ENCODE peak calls at places on chromosomes 1 and 21, in eight cellular contexts. G, P, A, O, U, V, F and X are unnamed samples.

GRCh38 chr1:41033272-41033671 is 11.7 kb upstream of the SLFNL1 start:
- DNase-seq in G (no peak), P (no peak), A (no peak), O (no peak), U (no peak), V (no peak), F (no peak), X (no peak)

GRCh38 chr1:243939167-243939848 is 89.3 kb upstream of the AKT3 start:
- DNase-seq in G (no peak), P (no peak), A (no peak), O (peak; percentile 55), U (peak; percentile 68), V (peak; percentile 55), F (no peak), X (no peak)

GRCh38 chr1:117466761-117467160 is 99.5 kb downstream of the MAN1A2 start:
- DNase-seq in G (no peak), P (no peak), A (no peak), O (no peak), U (peak; percentile 28), V (no peak), F (no peak), X (no peak)

GRCh38 chr21:35333831-35334593 is 284.9 kb upstream of the RUNX1 start:
- DNase-seq in G (no peak), P (peak; percentile 31), A (no peak), O (no peak), U (no peak), V (peak; percentile 27), F (no peak), X (no peak)

GRCh38 chr1:110524311-110525249 is 5.6 kb upstream of the KCNA10 start:
- DNase-seq in G (peak; percentile 30), P (no peak), A (peak; percentile 41), O (peak; percentile 36), U (peak; percentile 42), V (peak; percentile 87), F (no peak), X (peak; percentile 37)

GRCh38 chr1:232250838-232251237 is 379.1 kb downstream of the SIPA1L2 start:
- DNase-seq in G (no peak), P (no peak), A (no peak), O (no peak), U (no peak), V (no peak), F (no peak), X (no peak)

GRCh38 chr1:117244306-117244705 is 33.6 kb upstream of the VTCN1 start:
- DNase-seq in G (no peak), P (no peak), A (no peak), O (no peak), U (no peak), V (no peak), F (no peak), X (no peak)

GRCh38 chr1:58968360-58968952 is 184.6 kb upstream of the JUN start:
- DNase-seq in G (peak; percentile 30), P (peak; percentile 87), A (no peak), O (peak; percentile 66), U (peak; percentile 51), V (peak; percentile 26), F (no peak), X (no peak)

GRCh38 chr1:98054367-98054701 is 133.5 kb upstream of the DPYD start:
- DNase-seq in G (no peak), P (no peak), A (no peak), O (no peak), U (no peak), V (no peak), F (no peak), X (no peak)

GRCh38 chr1:64909021-64909420 is 57.3 kb downstream of the JAK1 start:
- DNase-seq in G (no peak), P (no peak), A (no peak), O (no peak), U (no peak), V (no peak), F (no peak), X (no peak)

GRCh38 chr21:24781146-24781545 is 826.1 kb downstream of the MRPL39 start:
- DNase-seq in G (no peak), P (no peak), A (no peak), O (no peak), U (no peak), V (no peak), F (no peak), X (no peak)

GRCh38 chr1:58031416-58031815 is 515.1 kb downstream of the OMA1 start:
- DNase-seq in G (no peak), P (no peak), A (no peak), O (no peak), U (no peak), V (no peak), F (peak; percentile 80), X (no peak)

GRCh38 chr1:205656236-205656635 is 24.1 kb downstream of the SLC45A3 start:
- DNase-seq in G (no peak), P (no peak), A (no peak), O (no peak), U (peak; percentile 66), V (no peak), F (no peak), X (no peak)

GRCh38 chr1:170068923-170069322 is 5.6 kb downstream of the KIFAP3 start:
- DNase-seq in G (no peak), P (no peak), A (no peak), O (no peak), U (no peak), V (no peak), F (no peak), X (no peak)

GRCh38 chr1:198656500-198656932 is 17.7 kb downstream of the PTPRC start:
- DNase-seq in G (peak; percentile 93), P (peak; percentile 26), A (peak; percentile 78), O (no peak), U (peak; percentile 49), V (no peak), F (no peak), X (peak; percentile 64)

GRCh38 chr1:87042127-87042811 is 127.8 kb downstream of the HS2ST1 start:
- DNase-seq in G (no peak), P (no peak), A (no peak), O (no peak), U (no peak), V (no peak), F (no peak), X (no peak)

GRCh38 chr1:23249785-23250184 is 32.5 kb upstream of the HTR1D start:
- DNase-seq in G (no peak), P (no peak), A (no peak), O (no peak), U (peak; percentile 66), V (no peak), F (no peak), X (no peak)

GRCh38 chr1:156419863-156420208 is 50.8 kb downstream of the RHBG start:
- DNase-seq in G (no peak), P (no peak), A (peak; percentile 20), O (no peak), U (no peak), V (peak; percentile 35), F (no peak), X (no peak)

GRCh38 chr1:89390707-89391106 is 26.8 kb downstream of the GBP6 start:
- DNase-seq in G (no peak), P (no peak), A (no peak), O (no peak), U (no peak), V (no peak), F (no peak), X (no peak)

GRCh38 chr1:167150434-167150833 is 56.6 kb downstream of the STYXL2 start:
- DNase-seq in G (no peak), P (no peak), A (no peak), O (no peak), U (no peak), V (no peak), F (no peak), X (no peak)

GRCh38 chr1:44576456-44577150 is 97.7 kb downstream of the TMEM53 start:
- DNase-seq in G (no peak), P (no peak), A (no peak), O (no peak), U (no peak), V (no peak), F (no peak), X (no peak)

GRCh38 chr1:33295023-33295422 is 25.9 kb downstream of the A3GALT2 start:
- DNase-seq in G (no peak), P (no peak), A (no peak), O (no peak), U (no peak), V (no peak), F (no peak), X (no peak)

GRCh38 chr21:34513109-34513675 is 1.2 kb upstream of the KCNE1 start:
- DNase-seq in G (no peak), P (no peak), A (no peak), O (no peak), U (no peak), V (no peak), F (no peak), X (no peak)

GRCh38 chr1:10980841-10981727 is 31.4 kb upstream of the TARDBP start:
- DNase-seq in G (no peak), P (peak; percentile 57), A (no peak), O (no peak), U (peak; percentile 66), V (no peak), F (no peak), X (no peak)

GRCh38 chr1:40944841-40945430 is 34.6 kb upstream of the CTPS1 start:
- DNase-seq in G (no peak), P (no peak), A (no peak), O (peak; percentile 81), U (peak; percentile 88), V (no peak), F (no peak), X (no peak)

GRCh38 chr1:21072721-21073120 is 104.0 kb downstream of the EIF4G3 start:
- DNase-seq in G (no peak), P (no peak), A (no peak), O (no peak), U (peak; percentile 75), V (no peak), F (no peak), X (no peak)

GRCh38 chr1:87136607-87137341 is 191.9 kb upstream of the LMO4 start:
- DNase-seq in G (no peak), P (no peak), A (no peak), O (no peak), U (no peak), V (no peak), F (no peak), X (no peak)

GRCh38 chr1:58765016-58765415 is 18.8 kb downstream of the JUN start:
- DNase-seq in G (no peak), P (no peak), A (no peak), O (peak; percentile 62), U (peak; percentile 54), V (no peak), F (no peak), X (no peak)

GRCh38 chr21:41167348-41168342 is at the start of gene BACE2:
- DNase-seq in G (no peak), P (peak; percentile 86), A (no peak), O (peak; percentile 82), U (peak; percentile 67), V (peak; percentile 74), F (no peak), X (peak; percentile 22)

GRCh38 chr1:232308616-232309015 is 321.3 kb downstream of the SIPA1L2 start:
- DNase-seq in G (no peak), P (no peak), A (no peak), O (no peak), U (no peak), V (no peak), F (no peak), X (no peak)

GRCh38 chr1:66197120-66197519 is 336.8 kb upstream of the SGIP1 start:
- DNase-seq in G (no peak), P (no peak), A (no peak), O (no peak), U (no peak), V (no peak), F (no peak), X (no peak)

GRCh38 chr1:109643385-109644230 is 12.3 kb upstream of the GSTM4 start:
- DNase-seq in G (peak; percentile 72), P (peak; percentile 85), A (peak; percentile 75), O (peak; percentile 74), U (peak; percentile 62), V (peak; percentile 84), F (no peak), X (peak; percentile 80)

GRCh38 chr1:229130028-229130668 is 140.8 kb upstream of the RAB4A start:
- DNase-seq in G (peak; percentile 32), P (peak; percentile 49), A (no peak), O (no peak), U (no peak), V (no peak), F (no peak), X (no peak)

GRCh38 chr1:240658312-240658975 is 46.5 kb upstream of the GREM2 start:
- DNase-seq in G (no peak), P (no peak), A (no peak), O (no peak), U (peak; percentile 88), V (no peak), F (no peak), X (no peak)